ENCODE peak calls at places on chromosomes 11 and 22, in four cellular contexts. Q is A549, D is GM12878, M is K562. V is an unnamed sample.

GRCh38 chr11:62030071-62030684 is 62.7 kb upstream of the FTH1 start:
- DNase-seq in D (no peak), M (no peak), Q (no peak), V (no peak)

GRCh38 chr11:112382561-112382960 is 121.9 kb upstream of the PLET1 start:
- DNase-seq in Q (no peak), D (no peak), M (no peak), V (no peak)

GRCh38 chr11:130323452-130324448 is 9.0 kb upstream of the ZBTB44 start:
- DNase-seq in D (no peak), Q (no peak), M (no peak), V (peak)

GRCh38 chr11:4569075-4569474 is 12.5 kb upstream of the OR52I2 start:
- DNase-seq in D (no peak), Q (no peak), M (no peak), V (no peak)

GRCh38 chr11:47389577-47390072 is 11.3 kb upstream of the SPI1 start:
- DNase-seq in Q (no peak), M (no peak), D (no peak), V (no peak)

GRCh38 chr11:68503281-68503687 is 42.7 kb downstream of the PPP6R3 start:
- DNase-seq in M (no peak), D (no peak), Q (peak), V (peak)

GRCh38 chr11:57746920-57747319 is 4.7 kb downstream of the BTBD18 start:
- DNase-seq in D (no peak), Q (no peak), M (no peak), V (no peak)

GRCh38 chr11:67271548-67272284 is 5.4 kb downstream of the GRK2 start:
- DNase-seq in D (peak), M (no peak), Q (no peak), V (no peak)

GRCh38 chr11:110908401-110909106 is 196.3 kb upstream of the ARHGAP20 start:
- DNase-seq in Q (peak), D (no peak), M (no peak), V (peak)

GRCh38 chr11:11382858-11383532 is 29.9 kb upstream of the CSNK2A3 start:
- DNase-seq in D (no peak), Q (no peak), M (no peak), V (no peak)

GRCh38 chr11:102722804-102723203 is 1.9 kb downstream of the MMP8 start:
- DNase-seq in M (no peak), Q (no peak), D (no peak), V (no peak)

GRCh38 chr11:78192223-78192719 is 3.6 kb downstream of the USP35 start:
- DNase-seq in Q (no peak), M (peak), D (no peak), V (no peak)

GRCh38 chr11:20443596-20443995 is 56.1 kb downstream of the PRMT3 start:
- DNase-seq in M (no peak), D (no peak), Q (peak), V (peak)

GRCh38 chr22:38570841-38571364 is 920 bp upstream of the DMC1 start:
- DNase-seq in D (no peak), M (no peak), Q (peak), V (peak)

GRCh38 chr11:2808850-2809847 is 76.4 kb downstream of the CDKN1C start:
- DNase-seq in Q (no peak), M (no peak), D (no peak), V (no peak)

GRCh38 chr11:121105851-121106250 is 4.8 kb downstream of the TECTA start:
- DNase-seq in M (no peak), Q (no peak), D (no peak), V (no peak)

GRCh38 chr11:100739636-100740035 is 52.5 kb downstream of the ARHGAP42 start:
- DNase-seq in D (no peak), M (no peak), Q (peak), V (peak)

GRCh38 chr11:102546427-102546826 is 15.9 kb upstream of the MMP7 start:
- DNase-seq in D (no peak), M (no peak), Q (no peak), V (no peak)

GRCh38 chr11:120546312-120547205 is 35.0 kb downstream of the GRIK4 start:
- DNase-seq in D (no peak), M (no peak), Q (peak), V (peak)

GRCh38 chr22:22080270-22080669 is 97.7 kb upstream of the TOP3B start:
- DNase-seq in Q (no peak), D (no peak), M (no peak), V (no peak)

GRCh38 chr11:11845551-11845950 is 3.8 kb downstream of the USP47 start:
- DNase-seq in Q (no peak), M (no peak), D (no peak), V (peak)

GRCh38 chr22:24984122-24984521 is 31.6 kb downstream of the KIAA1671 start:
- DNase-seq in D (no peak), Q (no peak), M (no peak), V (no peak)

GRCh38 chr22:37515902-37516301 is 3.3 kb downstream of the CARD10 start:
- DNase-seq in Q (no peak), D (no peak), M (no peak), V (no peak)

GRCh38 chr11:61683961-61684869 is 4.0 kb downstream of the DAGLA start:
- DNase-seq in M (no peak), D (no peak), Q (no peak), V (peak)

GRCh38 chr22:40031766-40032470 is 37.2 kb downstream of the FAM83F start:
- DNase-seq in M (no peak), Q (no peak), D (no peak), V (no peak)

GRCh38 chr11:2211113-2211971 is 39.7 kb upstream of the TH start:
- DNase-seq in Q (peak), D (no peak), M (no peak), V (no peak)

GRCh38 chr11:83272627-83273026 is 13.5 kb downstream of the CCDC90B start:
- DNase-seq in M (no peak), D (no peak), Q (no peak), V (peak)

GRCh38 chr11:235998-236773 is at the start of gene SIRT3:
- DNase-seq in Q (peak), M (peak), D (peak), V (peak)

GRCh38 chr22:50320671-50321325 is 6.0 kb downstream of the DENND6B start:
- DNase-seq in Q (no peak), D (no peak), M (no peak), V (no peak)

GRCh38 chr22:24046024-24046423 is 34.9 kb downstream of the CABIN1 start:
- DNase-seq in M (no peak), Q (no peak), D (peak), V (no peak)

GRCh38 chr11:122167100-122167499 is 51.1 kb upstream of the BLID start:
- DNase-seq in D (no peak), M (no peak), Q (no peak), V (peak)

GRCh38 chr11:69126286-69126685 is 29.4 kb upstream of the SMIM38 start:
- DNase-seq in D (no peak), Q (no peak), M (no peak), V (no peak)

GRCh38 chr11:80700386-80700785 is 1259.6 kb upstream of the TENM4 start:
- DNase-seq in Q (no peak), D (no peak), M (no peak), V (no peak)

GRCh38 chr11:63961608-63962412 is 12.6 kb upstream of the COX8A start:
- DNase-seq in Q (peak), D (no peak), M (peak), V (peak)

GRCh38 chr11:34223021-34223813 is 117.8 kb downstream of the NAT10 start:
- DNase-seq in M (no peak), Q (no peak), D (no peak), V (peak)

GRCh38 chr11:113059548-113059947 is 98.3 kb downstream of the NCAM1 start:
- DNase-seq in D (no peak), M (no peak), Q (no peak), V (no peak)

GRCh38 chr11:122617926-122618325 is 37.6 kb upstream of the UBASH3B start:
- DNase-seq in Q (no peak), D (no peak), M (no peak), V (no peak)

GRCh38 chr22:40196628-40197027 is 18.9 kb downstream of the TNRC6B start:
- DNase-seq in Q (no peak), M (no peak), D (peak), V (peak)

GRCh38 chr11:15826826-15827225 is 529.5 kb downstream of the SOX6 start:
- DNase-seq in D (no peak), Q (peak), M (peak), V (no peak)

GRCh38 chr22:35809816-35810215 is 92.1 kb downstream of the APOL5 start:
- DNase-seq in M (no peak), Q (no peak), D (no peak), V (no peak)

GRCh38 chr22:20748820-20749428 is 25.0 kb upstream of the SERPIND1 start:
- DNase-seq in Q (no peak), M (no peak), D (peak), V (peak)
- TF ChIP-seq RCOR1 in Q (no peak), M (no peak), D (no peak), V (no peak)

GRCh38 chr11:92764128-92764527 is 205.3 kb upstream of the MTNR1B start:
- DNase-seq in D (no peak), M (no peak), Q (no peak), V (no peak)

GRCh38 chr11:92767416-92767815 is 202.0 kb upstream of the MTNR1B start:
- DNase-seq in Q (no peak), D (no peak), M (no peak), V (no peak)

GRCh38 chr11:92769125-92769524 is 200.3 kb upstream of the MTNR1B start:
- DNase-seq in Q (no peak), M (no peak), D (no peak), V (no peak)

GRCh38 chr11:92765418-92765817 is 204.0 kb upstream of the MTNR1B start:
- DNase-seq in M (no peak), D (no peak), Q (no peak), V (no peak)

DNA sequence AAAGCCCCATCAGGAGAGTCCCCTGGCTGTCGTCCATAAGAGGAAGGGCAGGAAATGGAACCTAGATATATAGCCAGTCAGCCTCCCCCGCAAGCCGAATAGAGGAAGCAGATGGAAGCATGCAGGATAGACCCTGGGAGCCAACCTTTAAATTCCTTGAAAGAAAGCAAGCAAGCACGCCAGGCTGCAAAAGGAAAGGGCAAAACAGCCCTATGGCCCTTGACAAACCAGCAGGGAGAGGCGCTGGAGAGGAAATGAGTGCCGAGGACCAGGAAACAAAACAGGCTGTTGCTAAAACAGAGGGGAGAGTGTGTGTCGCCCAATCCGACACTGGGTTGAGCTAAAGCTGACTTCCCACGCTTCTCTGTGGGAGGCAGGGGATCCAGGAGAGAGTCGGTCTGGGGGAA is 203.5 kb upstream of the MTNR1B start:
- DNase-seq in D (no peak), Q (no peak), M (no peak), V (peak)
- H3K27ac ChIP-seq in D (no peak), Q (no peak), M (no peak), V (no peak)

DNA sequence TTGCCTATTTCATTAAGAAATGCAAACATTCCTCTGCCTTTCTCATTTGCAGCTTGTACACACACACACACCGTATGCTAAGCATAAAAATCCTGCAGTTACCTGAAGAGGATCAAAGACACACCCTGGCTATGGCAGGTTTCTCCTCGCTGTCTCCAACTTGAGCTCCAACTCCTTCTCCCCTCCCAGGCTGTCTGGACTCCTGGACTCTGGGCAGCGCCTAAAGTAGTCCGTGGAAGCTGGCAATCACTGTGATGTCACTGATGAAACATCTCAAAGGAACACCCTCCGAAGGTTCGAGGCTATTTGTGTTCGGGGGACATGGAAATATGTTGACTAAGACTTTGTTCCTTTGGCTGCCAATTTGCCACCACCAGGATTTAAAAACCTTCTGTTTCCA is at the start of gene SLN:
- DNase-seq in D (no peak), M (no peak), Q (no peak), V (no peak)
- TF ChIP-seq POLR2A in D (no peak), M (no peak), Q (no peak), V (no peak)

GRCh38 chr11:45889555-45889954 is 4.1 kb downstream of the MAPK8IP1 start:
- DNase-seq in Q (no peak), D (no peak), M (no peak), V (no peak)
- TF ChIP-seq RCOR1 in Q (no peak), D (no peak), M (no peak), V (no peak)

V was measured in IMR-90.